ENCODE peak calls at places on chromosomes 2 and 18, in four cellular contexts. W is IMR-90, T is K562, P is HepG2. U is an unnamed sample.

GRCh38 chr2:226963528-226963927 is 127.7 kb downstream of the RHBDD1 start:
- DNase-seq in T (peak), P (no peak), W (peak), U (peak)

GRCh38 chr2:166074430-166074829 is 53.4 kb downstream of the SCN1A start:
- DNase-seq in P (no peak), W (no peak), T (no peak), U (no peak)

GRCh38 chr18:55478301-55478660 is 109.7 kb downstream of the TCF4 start:
- DNase-seq in W (peak), P (no peak), T (no peak), U (no peak)

GRCh38 chr2:143728498-143728897 is 599.3 kb downstream of the ARHGAP15 start:
- DNase-seq in T (no peak), P (no peak), W (no peak), U (no peak)

GRCh38 chr2:60453301-60453700 is 100.2 kb downstream of the BCL11A start:
- DNase-seq in W (no peak), T (no peak), P (no peak), U (no peak)

GRCh38 chr2:157216421-157216965 is 41.0 kb upstream of the GALNT5 start:
- DNase-seq in P (no peak), T (no peak), W (no peak), U (no peak)

GRCh38 chr18:26089247-26090129 is 925 bp downstream of the SS18 start:
- DNase-seq in T (peak), P (peak), W (peak), U (peak)

GRCh38 chr18:12891561-12891960 is 7.5 kb upstream of the PTPN2 start:
- DNase-seq in W (no peak), P (no peak), T (no peak), U (no peak)

GRCh38 chr2:48927355-48927754 is 171.8 kb upstream of the LHCGR start:
- DNase-seq in T (no peak), P (peak), W (no peak), U (no peak)

GRCh38 chr2:77228379-77228778 is 293.8 kb downstream of the LRRTM4 start:
- DNase-seq in W (no peak), P (no peak), T (no peak), U (no peak)

GRCh38 chr2:223523541-223523940 is 78.6 kb downstream of the SCG2 start:
- DNase-seq in P (no peak), W (peak), T (no peak), U (no peak)

GRCh38 chr2:223870840-223871618 is 33.6 kb upstream of the AP1S3 start:
- DNase-seq in P (no peak), W (no peak), T (no peak), U (no peak)

GRCh38 chr18:10122116-10122515 is 208.3 kb downstream of the VAPA start:
- DNase-seq in P (no peak), T (no peak), W (peak), U (no peak)

GRCh38 chr2:137967042-137967441 is 2.8 kb downstream of the HNMT start:
- DNase-seq in T (no peak), W (no peak), P (no peak), U (no peak)

GRCh38 chr18:60466671-60467070 is 94.1 kb upstream of the MC4R start:
- DNase-seq in W (no peak), P (no peak), T (no peak), U (no peak)

GRCh38 chr18:40949138-40949949 is 1005.7 kb upstream of the PIK3C3 start:
- DNase-seq in P (no peak), T (no peak), W (no peak), U (no peak)

GRCh38 chr2:85873679-85874078 is 15.1 kb downstream of the ST3GAL5 start:
- DNase-seq in W (no peak), P (no peak), T (peak), U (no peak)

GRCh38 chr2:23379220-23379695 is 5.7 kb upstream of the KLHL29 start:
- DNase-seq in P (no peak), W (no peak), T (no peak), U (no peak)

GRCh38 chr18:31162825-31163435 is at the start of gene DSC1:
- DNase-seq in T (no peak), W (no peak), P (no peak), U (no peak)

GRCh38 chr18:31156831-31157763 is 5.6 kb downstream of the DSC1 start:
- DNase-seq in P (no peak), W (no peak), T (no peak), U (no peak)

GRCh38 chr18:31162419-31162793 is 250 bp downstream of the DSC1 start:
- DNase-seq in W (no peak), P (no peak), T (no peak), U (no peak)

DNA sequence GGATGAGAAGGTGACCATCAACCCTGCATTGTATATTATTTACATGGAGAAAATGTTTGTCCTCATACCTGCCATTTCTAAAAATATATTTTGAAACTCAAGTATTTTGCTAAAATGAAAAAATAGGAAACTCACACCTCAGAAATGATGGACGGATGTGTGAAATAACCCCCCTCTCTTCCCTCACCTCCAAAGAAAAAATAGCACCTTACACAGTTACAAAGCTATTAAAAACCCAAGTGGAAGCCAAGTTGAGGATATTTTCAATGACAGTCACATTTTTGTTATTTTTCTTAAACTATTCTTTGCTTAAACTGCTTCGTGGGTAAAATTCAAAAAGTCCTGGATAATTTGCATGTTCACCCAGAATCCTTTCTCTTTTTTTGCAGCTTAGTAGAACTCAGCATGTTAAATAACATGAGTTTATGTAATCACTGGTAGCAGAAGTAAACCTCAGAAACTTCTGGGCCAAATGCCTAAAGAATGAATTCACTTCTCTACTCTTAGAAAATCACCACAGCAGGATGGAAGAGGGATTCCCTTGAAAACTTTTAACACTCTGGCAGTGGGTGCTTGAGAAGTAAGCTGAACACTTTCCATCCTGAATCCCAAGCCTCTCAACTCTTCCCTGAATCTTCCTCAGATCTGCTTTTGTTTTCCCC is 768 bp downstream of the DSC1 start:
- DNase-seq in W (no peak), P (no peak), T (no peak), U (no peak)
- TF ChIP-seq MAZ in W (no peak), P (no peak), T (no peak), U (no peak)

GRCh38 chr2:187917535-187917934 is 363.3 kb upstream of the TFPI start:
- DNase-seq in W (peak), P (no peak), T (no peak), U (no peak)
- TF ChIP-seq MAZ in W (no peak), P (no peak), T (no peak), U (no peak)

DNA sequence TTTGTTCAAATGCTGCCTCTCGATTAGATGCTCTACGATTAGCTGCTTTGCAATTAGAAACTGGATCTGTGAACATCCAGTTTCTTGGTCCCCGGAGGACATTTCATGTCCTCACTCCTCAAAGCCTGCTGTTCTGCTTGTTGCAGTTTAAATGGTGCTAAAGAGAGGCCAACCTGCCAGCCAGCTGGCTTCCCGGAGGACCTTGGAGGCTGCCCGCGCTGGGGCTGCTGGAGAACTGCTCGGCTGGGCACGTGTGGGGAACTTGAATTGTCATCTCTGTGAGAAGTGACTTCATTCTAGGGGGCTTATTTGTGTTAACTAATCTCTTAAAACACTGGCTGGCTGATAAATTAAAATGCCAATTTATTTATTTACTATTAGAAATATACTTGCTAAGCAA is 117.3 kb upstream of the NABP1 start:
- DNase-seq in P (no peak), W (no peak), T (no peak), U (no peak)
- TF ChIP-seq MAZ in P (no peak), W (no peak), T (no peak), U (no peak)

GRCh38 chr18:50628543-50628905 is 68.6 kb downstream of the MAPK4 start:
- DNase-seq in T (no peak), W (no peak), P (no peak), U (no peak)
- TF ChIP-seq MAZ in T (no peak), W (no peak), P (no peak), U (no peak)

U was measured in A549.